ENCODE peak calls at places on chromosomes 1 and 21, in seven cellular contexts. Z, K, M, L, C, A and E are unnamed samples.

GRCh38 chr21:39613029-39613934 is 542 bp downstream of the B3GALT5 start:
- DNase-seq in M (no peak), C (no peak), A (no peak), Z (no peak), K (no peak), L (no peak), E (no peak)

GRCh38 chr21:38241029-38241740 is 15.6 kb upstream of the KCNJ15 start:
- DNase-seq in A (peak; percentile 75), K (peak; percentile 25), Z (no peak), L (no peak), M (no peak), C (peak; percentile 46), E (no peak)

GRCh38 chr1:160117709-160118183 is 2.2 kb downstream of the ATP1A2 start:
- DNase-seq in M (no peak), K (no peak), L (peak; percentile 92), A (peak; percentile 50), Z (no peak), C (no peak), E (no peak)

GRCh38 chr1:184827600-184828368 is 73.1 kb upstream of the EDEM3 start:
- DNase-seq in Z (no peak), L (no peak), C (peak; percentile 5), K (peak; percentile 81), A (peak; percentile 53), M (no peak), E (peak; percentile 23)

GRCh38 chr1:203291201-203292096 is 13.9 kb upstream of the BTG2 start:
- DNase-seq in M (no peak), Z (no peak), K (peak; percentile 47), L (no peak), C (no peak), A (peak; percentile 33), E (no peak)

GRCh38 chr1:29275435-29275834 is 39.1 kb downstream of the PTPRU start:
- DNase-seq in Z (no peak), K (no peak), A (no peak), C (no peak), L (no peak), M (no peak), E (no peak)

GRCh38 chr1:94746635-94747525 is 73.3 kb upstream of the SLC44A3 start:
- DNase-seq in K (peak; percentile 73), Z (no peak), C (no peak), A (no peak), M (no peak), L (no peak), E (no peak)

GRCh38 chr1:2625311-2625710 is 7.5 kb downstream of the MMEL1 start:
- DNase-seq in L (no peak), K (no peak), C (no peak), Z (no peak), M (no peak), A (no peak), E (no peak)

GRCh38 chr21:45472445-45473365 is 67.7 kb downstream of the COL18A1 start:
- DNase-seq in L (no peak), A (no peak), M (no peak), C (no peak), Z (no peak), K (no peak), E (no peak)

GRCh38 chr1:202691846-202692245 is 18.4 kb downstream of the SYT2 start:
- DNase-seq in C (no peak), K (no peak), A (no peak), L (no peak), M (no peak), Z (no peak), E (no peak)

GRCh38 chr1:156571261-156571958 is 955 bp downstream of the IQGAP3 start:
- DNase-seq in L (no peak), K (peak; percentile 89), M (peak; percentile 48), Z (no peak), C (peak; percentile 76), A (peak; percentile 88), E (peak; percentile 93)